ENCODE peak calls at places on chromosomes 11 and 22, in seven cellular contexts. One of them, this sample, is unnamed.

GRCh38 chr11:11640996-11641395 is 19.2 kb upstream of the GALNT18 start:
- DNase-seq in AG04450: no peak
- DNase-seq in heart right ventricle: no peak
- DNase-seq in fibroblast of lung: no peak
- DNase-seq in body of pancreas: no peak
- DNase-seq in fibroblast of pulmonary artery: no peak
- DNase-seq in astrocyte of the spinal cord: no peak
- DNase-seq in this sample: no peak

GRCh38 chr11:12164061-12165014 is 53.9 kb downstream of the MICAL2 start:
- DNase-seq in astrocyte of the spinal cord: peak; percentile 97
- DNase-seq in body of pancreas: no peak
- DNase-seq in fibroblast of lung: peak; percentile 76
- DNase-seq in fibroblast of pulmonary artery: peak; percentile 80
- DNase-seq in AG04450: no peak
- DNase-seq in heart right ventricle: no peak
- DNase-seq in this sample: peak; percentile 76

GRCh38 chr11:19060629-19061028 is at the start of gene MRGPRX2:
- DNase-seq in heart right ventricle: no peak
- DNase-seq in astrocyte of the spinal cord: no peak
- DNase-seq in fibroblast of lung: no peak
- DNase-seq in fibroblast of pulmonary artery: peak; percentile 7
- DNase-seq in body of pancreas: no peak
- DNase-seq in AG04450: no peak
- DNase-seq in this sample: no peak

GRCh38 chr11:34002420-34002819 is 49.1 kb upstream of the CAPRIN1 start:
- DNase-seq in fibroblast of lung: no peak
- DNase-seq in body of pancreas: peak; percentile 26
- DNase-seq in astrocyte of the spinal cord: no peak
- DNase-seq in fibroblast of pulmonary artery: no peak
- DNase-seq in AG04450: no peak
- DNase-seq in heart right ventricle: no peak
- DNase-seq in this sample: no peak

GRCh38 chr22:41377846-41378245 is 3.9 kb upstream of the TEF start:
- DNase-seq in body of pancreas: no peak
- DNase-seq in heart right ventricle: no peak
- DNase-seq in fibroblast of lung: no peak
- DNase-seq in astrocyte of the spinal cord: no peak
- DNase-seq in fibroblast of pulmonary artery: no peak
- DNase-seq in AG04450: no peak
- DNase-seq in this sample: no peak

GRCh38 chr11:122633219-122633829 is 22.2 kb upstream of the UBASH3B start:
- DNase-seq in fibroblast of lung: peak; percentile 77
- DNase-seq in astrocyte of the spinal cord: peak; percentile 72
- DNase-seq in fibroblast of pulmonary artery: peak; percentile 78
- DNase-seq in body of pancreas: no peak
- DNase-seq in heart right ventricle: no peak
- DNase-seq in AG04450: no peak
- DNase-seq in this sample: no peak

GRCh38 chr11:123544631-123545375 is 109.6 kb downstream of the SCN3B start:
- DNase-seq in fibroblast of pulmonary artery: no peak
- DNase-seq in fibroblast of lung: no peak
- DNase-seq in AG04450: no peak
- DNase-seq in heart right ventricle: no peak
- DNase-seq in astrocyte of the spinal cord: no peak
- DNase-seq in body of pancreas: no peak
- DNase-seq in this sample: no peak

GRCh38 chr11:10750838-10751580 is at the start of gene CTR9:
- DNase-seq in AG04450: peak; percentile 68
- DNase-seq in body of pancreas: peak; percentile 92
- DNase-seq in fibroblast of pulmonary artery: peak; percentile 93
- DNase-seq in heart right ventricle: peak; percentile 94
- DNase-seq in astrocyte of the spinal cord: peak; percentile 95
- DNase-seq in fibroblast of lung: peak; percentile 93
- DNase-seq in this sample: peak; percentile 71

GRCh38 chr11:31870609-31871309 is 59.6 kb upstream of the PAX6 start:
- DNase-seq in heart right ventricle: peak; percentile 13
- DNase-seq in fibroblast of pulmonary artery: peak; percentile 58
- DNase-seq in body of pancreas: peak; percentile 44
- DNase-seq in fibroblast of lung: peak; percentile 50
- DNase-seq in AG04450: peak; percentile 2
- DNase-seq in astrocyte of the spinal cord: peak; percentile 32
- DNase-seq in this sample: peak; percentile 26

GRCh38 chr22:19770349-19771220 is 10.0 kb downstream of the TBX1 start:
- DNase-seq in body of pancreas: no peak
- DNase-seq in fibroblast of pulmonary artery: no peak
- DNase-seq in AG04450: no peak
- DNase-seq in astrocyte of the spinal cord: no peak
- DNase-seq in fibroblast of lung: no peak
- DNase-seq in heart right ventricle: peak; percentile 10
- DNase-seq in this sample: no peak

GRCh38 chr11:62573006-62573591 is 592 bp downstream of the EEF1G start:
- DNase-seq in heart right ventricle: no peak
- DNase-seq in fibroblast of lung: no peak
- DNase-seq in body of pancreas: no peak
- DNase-seq in fibroblast of pulmonary artery: peak; percentile 23
- DNase-seq in AG04450: no peak
- DNase-seq in astrocyte of the spinal cord: peak; percentile 18
- DNase-seq in this sample: no peak

GRCh38 chr11:68659158-68659921 is 25.0 kb upstream of the GAL start:
- DNase-seq in fibroblast of pulmonary artery: peak; percentile 98
- DNase-seq in AG04450: peak; percentile 90
- DNase-seq in heart right ventricle: peak; percentile 70
- DNase-seq in body of pancreas: peak; percentile 51
- DNase-seq in fibroblast of lung: peak; percentile 99
- DNase-seq in astrocyte of the spinal cord: peak; percentile 98
- DNase-seq in this sample: peak; percentile 62

GRCh38 chr22:20247010-20247505 is 21.1 kb downstream of the RTN4R start:
- DNase-seq in heart right ventricle: no peak
- DNase-seq in AG04450: no peak
- DNase-seq in astrocyte of the spinal cord: no peak
- DNase-seq in fibroblast of lung: no peak
- DNase-seq in fibroblast of pulmonary artery: no peak
- DNase-seq in body of pancreas: no peak
- DNase-seq in this sample: no peak

GRCh38 chr11:16945671-16946469 is 68.3 kb downstream of the PLEKHA7 start:
- DNase-seq in heart right ventricle: peak; percentile 32
- DNase-seq in astrocyte of the spinal cord: peak; percentile 71
- DNase-seq in AG04450: no peak
- DNase-seq in fibroblast of lung: peak; percentile 60
- DNase-seq in body of pancreas: peak; percentile 77
- DNase-seq in fibroblast of pulmonary artery: peak; percentile 60
- DNase-seq in this sample: no peak

DNA sequence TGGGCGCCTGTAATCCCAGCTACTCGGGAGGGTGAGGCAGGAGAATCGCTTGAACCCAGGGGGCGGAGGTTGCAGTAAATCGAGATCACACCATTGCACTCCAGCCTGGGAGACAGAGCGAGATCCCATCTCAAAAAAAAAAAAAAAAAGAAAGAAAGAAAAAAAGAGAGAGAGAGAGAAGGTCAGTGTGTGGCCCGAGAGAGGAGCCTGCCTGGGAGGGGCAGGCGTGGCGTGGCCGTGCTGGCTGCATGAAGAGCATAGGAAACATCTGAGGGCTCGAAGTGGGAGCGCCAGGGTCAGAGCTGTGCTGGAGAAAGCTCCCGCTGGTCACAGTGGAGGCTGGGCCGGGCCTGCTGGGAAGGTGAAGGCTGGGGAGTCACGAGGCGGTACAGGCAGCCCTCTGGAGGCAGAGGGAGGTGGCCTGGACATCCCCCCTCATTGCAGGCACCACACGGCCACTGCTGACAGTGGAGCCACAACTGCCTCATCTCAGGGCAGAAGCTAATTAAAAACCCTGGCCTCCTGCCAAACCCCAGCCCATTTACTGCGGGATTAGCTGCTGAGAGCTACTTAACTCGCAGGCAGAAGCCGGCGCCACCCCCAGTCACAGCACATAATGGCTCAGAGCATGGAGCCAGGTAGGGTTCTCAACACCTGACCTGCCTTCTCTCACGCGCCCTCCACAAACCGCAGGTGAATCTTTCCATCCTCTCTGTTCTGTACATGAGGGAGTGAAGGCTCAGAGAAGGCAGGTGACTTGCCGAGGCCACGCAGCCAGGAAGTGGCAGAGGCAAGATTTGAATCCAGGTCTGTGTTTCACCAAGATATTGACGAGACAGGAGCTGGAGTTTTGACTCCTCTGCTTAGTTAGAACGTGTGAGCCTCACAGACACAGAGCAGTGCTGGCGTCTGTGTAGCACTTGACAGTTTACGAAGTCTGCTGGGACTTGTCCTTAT is 32.6 kb downstream of the NFAM1 start:
- DNase-seq in astrocyte of the spinal cord: peak; percentile 10
- DNase-seq in AG04450: no peak
- DNase-seq in heart right ventricle: peak; percentile 30
- DNase-seq in body of pancreas: peak; percentile 29
- DNase-seq in fibroblast of lung: no peak
- DNase-seq in fibroblast of pulmonary artery: no peak
- DNase-seq in this sample: peak; percentile 62
- TF ChIP-seq CTCF in astrocyte of the spinal cord: no peak
- TF ChIP-seq CTCF in AG04450: no peak
- TF ChIP-seq CTCF in heart right ventricle: no peak
- TF ChIP-seq CTCF in body of pancreas: no peak
- TF ChIP-seq CTCF in fibroblast of lung: no peak
- TF ChIP-seq CTCF in fibroblast of pulmonary artery: no peak
- TF ChIP-seq CTCF in this sample: peak; percentile 11

GRCh38 chr22:39173787-39174497 is 21.5 kb upstream of the CBX7 start:
- DNase-seq in fibroblast of pulmonary artery: no peak
- DNase-seq in heart right ventricle: no peak
- DNase-seq in astrocyte of the spinal cord: no peak
- DNase-seq in fibroblast of lung: no peak
- DNase-seq in AG04450: no peak
- DNase-seq in body of pancreas: no peak
- DNase-seq in this sample: no peak

GRCh38 chr22:39171623-39172264 is 19.3 kb upstream of the CBX7 start:
- DNase-seq in body of pancreas: no peak
- DNase-seq in astrocyte of the spinal cord: no peak
- DNase-seq in fibroblast of pulmonary artery: no peak
- DNase-seq in heart right ventricle: no peak
- DNase-seq in AG04450: no peak
- DNase-seq in fibroblast of lung: no peak
- DNase-seq in this sample: no peak

GRCh38 chr22:39169797-39170466 is 17.5 kb upstream of the CBX7 start:
- DNase-seq in AG04450: no peak
- DNase-seq in astrocyte of the spinal cord: no peak
- DNase-seq in body of pancreas: no peak
- DNase-seq in heart right ventricle: no peak
- DNase-seq in fibroblast of lung: no peak
- DNase-seq in fibroblast of pulmonary artery: no peak
- DNase-seq in this sample: no peak

GRCh38 chr22:39173050-39173706 is 20.7 kb upstream of the CBX7 start:
- DNase-seq in fibroblast of pulmonary artery: no peak
- DNase-seq in AG04450: no peak
- DNase-seq in body of pancreas: no peak
- DNase-seq in heart right ventricle: no peak
- DNase-seq in astrocyte of the spinal cord: no peak
- DNase-seq in fibroblast of lung: no peak
- DNase-seq in this sample: no peak

GRCh38 chr22:39170825-39171622 is 18.5 kb upstream of the CBX7 start:
- DNase-seq in astrocyte of the spinal cord: peak; percentile 64
- DNase-seq in AG04450: peak; percentile 39
- DNase-seq in heart right ventricle: peak; percentile 89
- DNase-seq in fibroblast of pulmonary artery: peak; percentile 74
- DNase-seq in fibroblast of lung: peak; percentile 67
- DNase-seq in body of pancreas: peak; percentile 85
- DNase-seq in this sample: no peak
- H3K4me3 ChIP-seq in astrocyte of the spinal cord: no peak overlapping the region
- H3K4me3 ChIP-seq in AG04450: no peak overlapping the region
- H3K4me3 ChIP-seq in heart right ventricle: no peak overlapping the region
- H3K4me3 ChIP-seq in fibroblast of pulmonary artery: no peak overlapping the region
- H3K4me3 ChIP-seq in fibroblast of lung: no peak overlapping the region
- H3K4me3 ChIP-seq in body of pancreas: no peak overlapping the region
- H3K4me3 ChIP-seq in this sample: no peak overlapping the region

GRCh38 chr11:120335928-120336640 is at the start of gene ARHGEF12:
- DNase-seq in AG04450: peak; percentile 97
- DNase-seq in body of pancreas: peak; percentile 95
- DNase-seq in heart right ventricle: peak; percentile 97
- DNase-seq in fibroblast of lung: peak; percentile 99
- DNase-seq in fibroblast of pulmonary artery: peak; percentile 98
- DNase-seq in astrocyte of the spinal cord: peak; percentile 99
- DNase-seq in this sample: peak; percentile 90
- TF ChIP-seq CTCF in AG04450: peak; percentile 47
- TF ChIP-seq CTCF in body of pancreas: no peak
- TF ChIP-seq CTCF in heart right ventricle: peak; percentile 29
- TF ChIP-seq CTCF in fibroblast of lung: peak; percentile 54
- TF ChIP-seq CTCF in fibroblast of pulmonary artery: no peak
- TF ChIP-seq CTCF in astrocyte of the spinal cord: peak; percentile 52
- TF ChIP-seq CTCF in this sample: peak; percentile 51

GRCh38 chr11:94795799-94796580 is 27.8 kb downstream of the AMOTL1 start:
- DNase-seq in AG04450: no peak
- DNase-seq in astrocyte of the spinal cord: no peak
- DNase-seq in fibroblast of pulmonary artery: no peak
- DNase-seq in fibroblast of lung: no peak
- DNase-seq in body of pancreas: no peak
- DNase-seq in heart right ventricle: no peak
- DNase-seq in this sample: no peak

GRCh38 chr11:94793002-94793401 is 24.8 kb downstream of the AMOTL1 start:
- DNase-seq in fibroblast of pulmonary artery: no peak
- DNase-seq in body of pancreas: no peak
- DNase-seq in AG04450: no peak
- DNase-seq in astrocyte of the spinal cord: no peak
- DNase-seq in heart right ventricle: no peak
- DNase-seq in fibroblast of lung: peak; percentile 43
- DNase-seq in this sample: no peak

GRCh38 chr11:94793822-94794221 is 25.7 kb downstream of the AMOTL1 start:
- DNase-seq in fibroblast of pulmonary artery: peak; percentile 67
- DNase-seq in fibroblast of lung: peak; percentile 62
- DNase-seq in astrocyte of the spinal cord: peak; percentile 67
- DNase-seq in heart right ventricle: no peak
- DNase-seq in body of pancreas: no peak
- DNase-seq in AG04450: no peak
- DNase-seq in this sample: no peak

GRCh38 chr11:94792453-94792852 is 24.3 kb downstream of the AMOTL1 start:
- DNase-seq in heart right ventricle: no peak
- DNase-seq in fibroblast of pulmonary artery: no peak
- DNase-seq in astrocyte of the spinal cord: no peak
- DNase-seq in fibroblast of lung: no peak
- DNase-seq in body of pancreas: no peak
- DNase-seq in AG04450: no peak
- DNase-seq in this sample: no peak

DNA sequence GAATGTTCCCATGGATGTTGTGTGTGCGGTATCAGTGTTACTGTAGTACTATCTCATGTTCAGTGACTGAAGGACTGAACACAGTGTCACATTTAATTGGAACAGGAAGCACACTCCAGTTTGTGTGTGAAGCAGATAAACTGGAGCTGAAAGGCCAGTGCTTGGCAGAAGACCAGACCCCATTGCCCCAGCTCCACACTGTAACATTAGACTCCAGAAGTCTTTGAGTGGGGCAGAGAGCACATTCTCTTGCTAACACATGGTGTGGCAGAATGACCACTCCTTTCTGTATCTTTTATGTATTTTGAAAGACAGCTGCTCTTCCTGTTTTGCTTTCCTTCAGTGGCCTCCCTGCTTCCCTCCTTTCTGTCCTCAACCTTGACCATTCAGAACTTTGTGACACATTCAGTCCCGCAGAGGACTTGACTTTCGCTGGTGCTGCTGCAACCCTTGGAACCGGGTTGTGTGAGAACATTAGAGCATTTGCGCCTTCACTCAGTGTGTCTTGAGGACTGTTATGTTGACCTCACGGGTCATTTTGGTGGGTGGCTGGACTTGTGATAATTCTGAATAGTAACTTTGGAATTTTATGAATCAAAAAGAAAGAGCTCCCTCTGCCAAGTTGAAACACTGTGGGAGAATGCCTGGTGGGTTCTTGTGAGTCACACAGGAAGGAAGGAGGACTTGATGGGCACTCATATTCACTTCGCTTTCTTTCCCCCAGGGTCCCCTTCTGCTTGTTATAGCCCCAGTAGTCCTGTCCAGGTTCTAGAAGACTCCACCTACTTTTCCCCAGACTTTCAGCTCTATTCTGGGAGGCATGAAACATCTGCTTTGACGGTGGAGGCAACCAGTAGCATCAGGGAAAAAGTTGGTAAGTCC is 26.4 kb downstream of the AMOTL1 start:
- DNase-seq in astrocyte of the spinal cord: peak; percentile 98
- DNase-seq in fibroblast of pulmonary artery: peak; percentile 98
- DNase-seq in fibroblast of lung: peak; percentile 93
- DNase-seq in body of pancreas: peak; percentile 81
- DNase-seq in heart right ventricle: peak; percentile 53
- DNase-seq in AG04450: peak; percentile 89
- DNase-seq in this sample: peak; percentile 87
- H3K4me3 ChIP-seq in astrocyte of the spinal cord: peak overlapping the region; percentile 37
- H3K4me3 ChIP-seq in fibroblast of pulmonary artery: peak overlapping the region; percentile 43
- H3K4me3 ChIP-seq in fibroblast of lung: peak overlapping the region; percentile 48
- H3K4me3 ChIP-seq in body of pancreas: no peak overlapping the region
- H3K4me3 ChIP-seq in heart right ventricle: no peak overlapping the region
- H3K4me3 ChIP-seq in AG04450: peak overlapping the region; percentile 52
- H3K4me3 ChIP-seq in this sample: peak overlapping the region; percentile 10

This sample was measured in retinal pigment epithelial cell.